ENCODE peak calls at places on chromosomes 5 and 9, in eight cellular contexts. K is GM20000, F is IMR-90, S is uterus, V is mammary epithelial cell, P is PC-3, R is mesothelial cell of epicardium, G is endothelial cell. C is an unnamed sample.

GRCh38 chr5:126020770-126021169 is 402.4 kb upstream of the GRAMD2B start:
- DNase-seq in F (no peak), K (no peak), P (no peak), V (no peak), G (no peak), R (no peak), S (no peak), C (no peak)

GRCh38 chr5:40866844-40867243 is 25.7 kb downstream of the CARD6 start:
- DNase-seq in V (no peak), P (no peak), K (no peak), S (no peak), R (no peak), F (no peak), G (no peak), C (no peak)

GRCh38 chr5:173499471-173500212 is 116.8 kb downstream of the BOD1 start:
- DNase-seq in R (no peak), G (no peak), K (no peak), S (no peak), P (no peak), V (no peak), F (no peak), C (no peak)

GRCh38 chr9:16475257-16475656 is 395.2 kb downstream of the BNC2 start:
- DNase-seq in F (no peak), K (no peak), P (no peak), R (no peak), V (no peak), G (no peak), S (no peak), C (no peak)

GRCh38 chr5:125722550-125722949 is 700.7 kb upstream of the GRAMD2B start:
- DNase-seq in R (no peak), K (no peak), P (no peak), F (peak), G (no peak), S (no peak), V (peak), C (no peak)

GRCh38 chr5:159616967-159617366 is 286.7 kb upstream of the IL12B start:
- DNase-seq in F (peak), P (peak), G (no peak), K (no peak), V (peak), R (no peak), S (no peak), C (no peak)

GRCh38 chr9:19269582-19269981 is 39.1 kb downstream of the DENND4C start:
- DNase-seq in G (no peak), F (no peak), P (no peak), S (no peak), R (no peak), V (no peak), K (no peak), C (no peak)

GRCh38 chr9:5518937-5519319 is 8.6 kb downstream of the PDCD1LG2 start:
- DNase-seq in R (no peak), G (no peak), P (no peak), F (no peak), V (no peak), S (no peak), K (no peak), C (no peak)

GRCh38 chr9:6782981-6783380 is 25.2 kb downstream of the KDM4C start:
- DNase-seq in F (no peak), P (no peak), G (no peak), R (no peak), V (no peak), S (no peak), K (no peak), C (no peak)

GRCh38 chr5:66850354-66851075 is 254.3 kb downstream of the MAST4 start:
- DNase-seq in G (no peak), V (peak), S (no peak), P (peak), K (no peak), F (peak), R (no peak), C (no peak)

GRCh38 chr9:34983209-34983608 is 6.3 kb upstream of the DNAJB5 start:
- DNase-seq in S (no peak), F (no peak), G (no peak), K (peak), V (no peak), P (no peak), R (no peak), C (no peak)

GRCh38 chr5:137734962-137735530 is 843 bp downstream of the KLHL3 start:
- DNase-seq in P (peak), S (peak), K (no peak), G (peak), R (no peak), F (peak), V (peak), C (no peak)

GRCh38 chr5:107874810-107875209 is 204.1 kb upstream of the EFNA5 start:
- DNase-seq in V (peak), G (no peak), K (no peak), F (peak), P (peak), S (no peak), R (no peak), C (no peak)

GRCh38 chr9:128192601-128193371 is 1.4 kb upstream of the CIZ1 start:
- DNase-seq in G (peak), K (peak), V (peak), S (peak), P (peak), F (peak), R (no peak), C (peak)

GRCh38 chr5:54944364-54944763 is 41.0 kb downstream of the ESM1 start:
- DNase-seq in F (peak), R (no peak), G (peak), K (peak), S (no peak), P (peak), V (peak), C (no peak)

GRCh38 chr9:4066120-4066519 is 233.7 kb downstream of the GLIS3 start:
- DNase-seq in K (no peak), V (no peak), S (no peak), F (no peak), G (no peak), R (no peak), P (no peak), C (no peak)

GRCh38 chr5:66617991-66618768 is 22.0 kb downstream of the MAST4 start:
- DNase-seq in P (no peak), V (no peak), F (no peak), G (no peak), R (no peak), K (no peak), S (no peak), C (no peak)

GRCh38 chr9:27503623-27504022 is 20.5 kb upstream of the IFNK start:
- DNase-seq in G (no peak), R (no peak), V (no peak), P (no peak), S (no peak), F (no peak), K (no peak), C (no peak)

GRCh38 chr5:78533356-78533755 is 115.2 kb downstream of the LHFPL2 start:
- DNase-seq in V (no peak), S (no peak), R (no peak), G (no peak), F (peak), P (peak), K (no peak), C (no peak)

GRCh38 chr9:24118170-24118569 is 292.1 kb upstream of the ELAVL2 start:
- DNase-seq in P (no peak), G (no peak), F (no peak), K (no peak), V (no peak), R (no peak), S (no peak), C (no peak)

GRCh38 chr5:65334077-65334476 is 147.6 kb downstream of the ADAMTS6 start:
- DNase-seq in P (no peak), S (no peak), V (peak), G (no peak), R (no peak), F (no peak), K (no peak), C (no peak)

GRCh38 chr5:80284720-80285119 is 28.9 kb upstream of the SERINC5 start:
- DNase-seq in V (no peak), F (no peak), K (no peak), P (no peak), S (no peak), R (no peak), G (no peak), C (no peak)

GRCh38 chr5:181217111-181217804 is 5.8 kb upstream of the TRIM41 start:
- DNase-seq in V (peak), K (peak), G (peak), F (peak), R (peak), S (peak), P (peak), C (no peak)

GRCh38 chr9:101323129-101323528 is 61.7 kb downstream of the BAAT start:
- DNase-seq in S (no peak), K (no peak), R (no peak), F (no peak), V (no peak), G (no peak), P (no peak), C (no peak)

GRCh38 chr5:1461396-1461795 is 16.2 kb upstream of the SLC6A3 start:
- DNase-seq in R (no peak), F (no peak), K (no peak), S (no peak), P (no peak), V (no peak), G (no peak), C (no peak)

GRCh38 chr9:115808695-115809094 is 344.9 kb upstream of the PAPPA start:
- DNase-seq in V (peak), S (no peak), R (no peak), K (no peak), P (peak), G (no peak), F (peak), C (no peak)

GRCh38 chr5:107652839-107653607 is 17.7 kb downstream of the EFNA5 start:
- DNase-seq in P (no peak), R (no peak), S (no peak), K (no peak), G (no peak), F (no peak), V (no peak), C (no peak)

GRCh38 chr9:86765736-86766410 is 181.4 kb downstream of the GAS1 start:
- DNase-seq in P (no peak), R (no peak), S (no peak), K (no peak), G (no peak), V (no peak), F (no peak), C (no peak)

GRCh38 chr9:124309665-124310064 is 51.9 kb downstream of the NEK6 start:
- DNase-seq in G (no peak), S (peak), R (no peak), K (no peak), V (peak), F (peak), P (peak), C (no peak)

GRCh38 chr9:34514816-34515215 is 8.0 kb downstream of the ENHO start:
- DNase-seq in G (no peak), S (no peak), P (no peak), K (no peak), R (no peak), V (no peak), F (no peak), C (no peak)

GRCh38 chr9:37028425-37029031 is 5.5 kb downstream of the PAX5 start:
- DNase-seq in R (no peak), G (no peak), K (no peak), P (no peak), F (no peak), V (no peak), S (no peak), C (no peak)

GRCh38 chr5:59652449-59652848 is 241.1 kb downstream of the PDE4D start:
- DNase-seq in F (no peak), G (no peak), P (no peak), V (no peak), R (no peak), S (no peak), K (no peak), C (no peak)

GRCh38 chr9:3646226-3646625 is 120.4 kb upstream of the RFX3 start:
- DNase-seq in G (no peak), K (no peak), S (no peak), F (no peak), V (no peak), P (no peak), R (no peak), C (no peak)

GRCh38 chr5:114447084-114447773 is 85.4 kb downstream of the KCNN2 start:
- DNase-seq in G (no peak), S (no peak), R (no peak), K (no peak), F (peak), V (no peak), P (peak), C (no peak)

DNA sequence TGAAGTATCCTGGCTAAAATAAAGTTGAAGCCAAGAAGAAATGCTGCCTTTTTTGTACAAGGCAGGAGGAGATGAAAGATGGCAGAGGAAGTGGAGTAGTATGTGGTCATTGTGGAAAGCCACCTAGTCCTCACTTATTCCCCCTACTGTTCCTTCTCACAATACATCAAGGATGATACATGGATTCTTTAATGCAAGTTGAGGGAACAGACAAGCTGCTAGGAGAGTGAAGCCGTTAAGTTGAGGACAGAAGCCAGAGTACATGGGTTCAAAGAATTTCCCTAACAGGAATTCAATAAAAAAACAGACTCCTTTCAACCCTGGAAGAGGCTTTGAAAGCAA is 73.8 kb downstream of the MRPS27 start:
- DNase-seq in R (no peak), S (no peak), G (no peak), V (no peak), K (peak), F (no peak), P (no peak), C (no peak)
- TF ChIP-seq CTCF in R (no peak), S (peak), G (no peak), V (no peak), K (no peak), F (no peak), P (no peak), C (no peak)

DNA sequence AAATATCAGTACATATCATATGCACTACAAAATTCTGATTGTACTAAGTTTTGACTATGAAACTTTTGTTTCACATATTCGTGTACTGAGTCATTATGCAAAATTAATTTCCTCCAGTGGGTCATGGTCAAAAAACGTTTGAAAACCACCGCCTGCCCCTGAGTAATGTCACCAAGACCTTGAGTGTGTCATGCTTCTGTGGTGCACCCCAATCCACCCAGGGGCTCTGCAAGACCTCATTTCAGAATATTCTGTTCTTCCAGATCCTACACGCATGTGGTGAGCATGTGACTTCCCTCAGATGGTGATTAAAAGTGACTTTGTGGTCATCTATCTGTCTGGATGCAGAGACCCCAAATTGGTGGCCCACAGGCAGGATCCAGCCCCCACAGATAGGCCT is 31.0 kb downstream of the ABLIM3 start:
- DNase-seq in G (no peak), K (no peak), V (peak), F (peak), P (peak), S (no peak), R (no peak), C (no peak)
- TF ChIP-seq CTCF in G (no peak), K (no peak), V (no peak), F (no peak), P (no peak), S (no peak), R (no peak), C (no peak)

DNA sequence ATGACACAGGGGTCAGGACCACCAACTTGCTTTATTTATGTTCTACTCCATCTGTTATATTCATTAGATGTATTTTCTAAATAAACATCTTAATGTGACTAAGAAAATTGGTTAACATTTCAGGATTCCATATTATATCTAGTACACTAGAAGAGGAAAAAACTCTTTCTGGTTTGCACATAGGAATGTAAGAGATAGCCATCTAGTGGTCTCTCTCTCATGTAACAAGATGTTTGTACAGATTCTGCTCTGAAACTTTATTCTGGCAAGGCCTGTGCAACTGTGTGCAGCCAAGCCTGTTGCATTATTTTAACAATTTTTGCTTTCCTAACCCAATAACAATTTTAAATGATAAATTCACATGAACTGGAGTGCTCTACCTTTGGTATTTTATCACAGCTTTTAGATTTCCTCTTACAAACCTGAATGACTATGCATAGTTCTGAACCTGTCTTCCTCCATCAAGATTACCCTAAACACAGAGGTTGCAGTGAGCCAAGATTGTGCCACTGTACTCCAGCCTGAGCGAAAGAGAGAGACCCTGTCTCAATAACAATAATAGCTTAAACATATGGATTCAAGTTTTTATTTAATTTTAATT is 148.1 kb downstream of the GIN1 start:
- DNase-seq in S (no peak), F (peak), R (no peak), K (peak), P (peak), V (peak), G (no peak), C (no peak)
- TF ChIP-seq CTCF in S (peak), F (peak), R (peak), K (no peak), P (peak), V (peak), G (no peak), C (peak)

DNA sequence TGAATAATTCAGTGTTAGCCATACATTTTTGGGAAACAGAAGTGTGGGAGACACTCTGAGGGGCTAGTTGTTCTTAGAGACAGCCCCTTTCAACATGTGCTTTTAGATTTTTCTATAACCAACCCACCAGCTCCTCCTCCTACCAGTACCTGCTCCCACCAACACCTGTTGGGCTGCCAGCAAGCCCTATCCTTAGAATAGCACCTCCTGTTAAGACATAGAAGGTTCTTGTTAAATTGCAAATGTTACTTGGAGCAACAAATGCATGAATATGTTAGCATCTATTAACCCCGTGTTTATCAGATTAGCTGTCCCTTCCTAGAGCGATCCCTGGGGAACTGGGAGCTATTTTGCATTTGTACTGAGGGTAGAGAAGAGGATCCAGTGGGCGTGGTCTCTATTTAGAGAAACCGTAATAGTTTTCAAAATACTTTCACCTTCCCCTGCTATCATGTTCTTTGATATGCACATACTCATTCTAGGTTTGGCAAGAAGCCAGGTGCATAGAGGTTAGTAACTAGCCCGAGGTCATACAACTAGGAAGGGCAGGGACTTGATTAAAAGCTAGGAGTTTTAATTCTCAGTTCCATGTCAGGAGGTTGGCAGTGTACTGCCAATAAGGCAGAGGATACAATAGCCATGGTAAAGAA is 334.4 kb downstream of the KCTD16 start:
- DNase-seq in R (no peak), G (no peak), F (no peak), P (no peak), V (peak), S (no peak), K (no peak), C (no peak)
- TF ChIP-seq CTCF in R (no peak), G (no peak), F (no peak), P (no peak), V (no peak), S (no peak), K (no peak), C (no peak)

GRCh38 chr5:179472641-179473040 is 77.7 kb upstream of the RUFY1 start:
- DNase-seq in G (no peak), K (no peak), V (no peak), R (no peak), F (no peak), P (no peak), S (no peak), C (no peak)

GRCh38 chr5:179470191-179470590 is 80.2 kb upstream of the RUFY1 start:
- DNase-seq in R (no peak), V (no peak), K (no peak), P (no peak), S (no peak), G (no peak), F (no peak), C (no peak)

GRCh38 chr5:179464631-179465030 is 85.7 kb upstream of the RUFY1 start:
- DNase-seq in K (no peak), F (no peak), R (no peak), V (no peak), P (no peak), G (no peak), S (no peak), C (no peak)

GRCh38 chr5:179467441-179467840 is 82.9 kb upstream of the RUFY1 start:
- DNase-seq in K (no peak), R (no peak), V (no peak), P (no peak), F (no peak), G (no peak), S (no peak), C (no peak)

DNA sequence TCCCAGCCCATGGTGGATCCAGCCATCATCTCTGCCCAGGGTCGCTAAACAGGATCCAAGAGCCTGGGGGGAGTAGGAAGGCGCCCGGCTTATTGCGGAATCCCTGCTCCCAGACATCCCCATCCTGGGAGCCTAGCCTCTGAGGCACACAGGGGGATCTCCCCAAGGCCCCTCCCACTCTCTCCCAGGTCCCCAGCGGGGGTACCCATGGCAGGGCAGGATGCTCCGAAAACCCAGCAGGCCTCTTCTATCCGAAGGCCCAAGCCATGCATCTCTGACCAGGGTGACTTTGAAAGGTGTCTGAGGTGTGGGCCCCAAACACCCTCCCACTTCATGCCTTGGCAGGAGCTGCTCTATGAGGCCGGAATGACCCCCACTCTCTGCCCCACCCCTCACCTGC is 81.7 kb upstream of the RUFY1 start:
- DNase-seq in F (no peak), G (no peak), K (no peak), R (no peak), V (no peak), P (no peak), S (no peak), C (no peak)
- TF ChIP-seq CTCF in F (no peak), G (no peak), K (no peak), R (no peak), V (no peak), P (no peak), S (no peak), C (no peak)

C was measured in D721Med.